ENCODE peak calls at places on chromosomes 16 and 17, in five cellular contexts. S, M, H, O and G are unnamed samples.
A peak's percentile ranks its signal among the peaks of the same experiment; 100 is the strongest.

GRCh38 chr16:57668259-57668563 is at the start of gene ADGRG3:
- DNase-seq in H (no peak), M (no peak), O (no peak), S (no peak), G (no peak)

GRCh38 chr17:71472809-71473789 is 647.7 kb upstream of the SOX9 start:
- DNase-seq in S (no peak), O (peak; percentile 48), H (no peak), M (peak; percentile 73), G (no peak)

GRCh38 chr17:51118330-51119195 is 2.1 kb downstream of the SPAG9 start:
- DNase-seq in O (no peak), M (no peak), H (no peak), S (no peak), G (no peak)

GRCh38 chr16:49352923-49353322 is 20.7 kb upstream of the C16orf78 start:
- DNase-seq in M (peak; percentile 27), O (peak; percentile 72), S (no peak), H (no peak), G (no peak)

GRCh38 chr16:57698812-57699405 is 4.3 kb downstream of the DRC7 start:
- DNase-seq in H (no peak), S (no peak), O (no peak), M (no peak), G (no peak)

GRCh38 chr17:39636927-39637736 is at the start of gene STARD3:
- DNase-seq in O (peak; percentile 97), S (peak; percentile 86), H (peak; percentile 97), M (peak; percentile 84), G (no peak)

GRCh38 chr16:648071-648785 is 937 bp upstream of the WDR90 start:
- DNase-seq in H (no peak), M (peak; percentile 55), O (peak; percentile 73), S (no peak), G (no peak)

GRCh38 chr17:42055496-42055895 is 5.1 kb upstream of the C17orf113 start:
- DNase-seq in M (no peak), H (no peak), S (no peak), O (peak; percentile 83), G (no peak)

GRCh38 chr16:47519996-47520679 is 59.0 kb downstream of the PHKB start:
- DNase-seq in S (no peak), H (no peak), O (no peak), M (no peak), G (no peak)

GRCh38 chr17:63774141-63774981 is at the start of gene DDX42:
- DNase-seq in O (peak; percentile 96), S (no peak), M (peak; percentile 73), H (peak; percentile 92), G (no peak)

GRCh38 chr17:29585080-29585751 is 4.2 kb downstream of the GIT1 start:
- DNase-seq in M (no peak), H (no peak), O (no peak), S (no peak), G (no peak)

GRCh38 chr16:87580855-87581261 is 21.4 kb upstream of the JPH3 start:
- DNase-seq in H (no peak), S (no peak), O (no peak), M (peak; percentile 56), G (no peak)

GRCh38 chr17:63474174-63474913 is 2.5 kb upstream of the ACE start:
- DNase-seq in S (no peak), M (no peak), O (no peak), H (no peak), G (no peak)

GRCh38 chr16:58329147-58329546 is 34.3 kb upstream of the PRSS54 start:
- DNase-seq in M (peak; percentile 50), S (no peak), H (no peak), O (no peak), G (no peak)

GRCh38 chr17:50564916-50565315 is 4.4 kb downstream of the CACNA1G start:
- DNase-seq in S (no peak), M (peak; percentile 80), O (peak; percentile 61), H (no peak), G (no peak)

GRCh38 chr17:7266784-7267183 is 4.5 kb upstream of the CLDN7 start:
- DNase-seq in O (no peak), M (no peak), S (no peak), H (no peak), G (no peak)

GRCh38 chr16:3198334-3199072 is 10.5 kb downstream of the OR1F1 start:
- DNase-seq in H (no peak), O (peak; percentile 63), M (no peak), S (no peak), G (no peak)

GRCh38 chr16:13552062-13552959 is 367.6 kb upstream of the ERCC4 start:
- DNase-seq in M (no peak), H (peak; percentile 75), O (no peak), S (no peak), G (no peak)

GRCh38 chr17:12627177-12627629 is 38.5 kb upstream of the MYOCD start:
- DNase-seq in O (no peak), M (no peak), H (no peak), S (no peak), G (no peak)

GRCh38 chr16:68235882-68236803 is at the start of gene ESRP2:
- DNase-seq in O (no peak), M (no peak), H (no peak), S (peak; percentile 46), G (no peak)

GRCh38 chr17:7304179-7304578 is 3.2 kb upstream of the EIF5A start:
- DNase-seq in H (no peak), M (no peak), S (no peak), O (no peak), G (no peak)

GRCh38 chr16:55552621-55553020 is 13.9 kb upstream of the CAPNS2 start:
- DNase-seq in S (no peak), M (no peak), H (no peak), O (no peak), G (no peak)

GRCh38 chr17:61498042-61498441 is 45.8 kb downstream of the TBX4 start:
- DNase-seq in H (no peak), S (no peak), O (no peak), M (no peak), G (no peak)

GRCh38 chr16:2518823-2519710 is 1.1 kb upstream of the AMDHD2 start:
- DNase-seq in S (no peak), H (no peak), M (no peak), O (no peak), G (no peak)

GRCh38 chr16:51549836-51550235 is 398.8 kb upstream of the SALL1 start:
- DNase-seq in S (no peak), H (peak; percentile 17), O (no peak), M (no peak), G (no peak)

GRCh38 chr16:87855852-87856715 is 13.2 kb downstream of the SLC7A5 start:
- DNase-seq in M (no peak), H (no peak), O (no peak), S (no peak), G (no peak)

GRCh38 chr17:3796110-3796821 is 4.7 kb downstream of the ITGAE start:
- DNase-seq in O (no peak), M (no peak), H (no peak), S (no peak), G (no peak)